ENCODE peak calls at places on chromosomes 11 and 22, in six cellular contexts. G is NCI-H187; V is neural progenitor cell; I is adrenal gland; C is stimulated activated CD4-positive, alpha-beta T cell treated with anti-CD3 and anti-CD28 coated beads, Interleukin-1b, Interleukin-23, amount 100 ng/mL, for 1 hour; O is B cell. F is an unnamed sample.

GRCh38 chr11:7170431-7170830 is 81.3 kb upstream of the SYT9 start:
- DNase-seq in O (no peak), C (no peak), V (no peak), G (no peak), I (no peak), F (no peak)

GRCh38 chr11:66315921-66316811 is 678 bp downstream of the CD248 start:
- DNase-seq in C (no peak), O (no peak), I (no peak), V (no peak), G (no peak), F (no peak)

GRCh38 chr11:28713850-28714249 is 605.7 kb downstream of the METTL15 start:
- DNase-seq in C (no peak), G (no peak), I (no peak), V (no peak), O (no peak), F (peak)

GRCh38 chr11:94928146-94928995 is 45.0 kb downstream of the CWC15 start:
- DNase-seq in I (no peak), C (no peak), O (no peak), V (no peak), G (no peak), F (no peak)

GRCh38 chr11:61347916-61348461 is 13.7 kb downstream of the CYB561A3 start:
- DNase-seq in I (peak), C (no peak), O (no peak), V (no peak), G (no peak), F (no peak)

GRCh38 chr22:31080164-31080847 is 812 bp upstream of the SMTN start:
- DNase-seq in O (no peak), C (no peak), G (no peak), V (no peak), I (no peak), F (no peak)

GRCh38 chr22:42895087-42895486 is 38.0 kb upstream of the ARFGAP3 start:
- DNase-seq in C (no peak), I (no peak), V (no peak), G (no peak), O (peak), F (no peak)

GRCh38 chr22:30471616-30472318 is at the start of gene SEC14L3:
- DNase-seq in G (no peak), C (no peak), V (no peak), I (no peak), O (no peak), F (no peak)

GRCh38 chr11:18730020-18730419 is 4.0 kb upstream of the IGSF22 start:
- DNase-seq in G (no peak), I (no peak), O (no peak), C (no peak), V (no peak), F (no peak)

GRCh38 chr11:19873730-19874129 is 161.1 kb downstream of the NAV2 start:
- DNase-seq in O (no peak), I (no peak), G (peak), V (peak), C (no peak), F (no peak)

GRCh38 chr11:107716884-107717532 is 5.2 kb upstream of the SLN start:
- DNase-seq in G (no peak), V (no peak), O (no peak), C (no peak), I (no peak), F (no peak)

GRCh38 chr11:43567396-43567975 is 113.1 kb upstream of the HSD17B12 start:
- DNase-seq in C (no peak), V (peak), I (no peak), G (peak), O (no peak), F (peak)

GRCh38 chr11:69285091-69285490 is 8.9 kb upstream of the MYEOV start:
- DNase-seq in I (no peak), V (no peak), G (no peak), C (no peak), O (no peak), F (no peak)

GRCh38 chr11:62892077-62892922 is 11.6 kb downstream of the SLC3A2 start:
- DNase-seq in O (no peak), C (no peak), I (no peak), G (no peak), V (no peak), F (no peak)

GRCh38 chr11:134033696-134034491 is 35.0 kb upstream of the JAM3 start:
- DNase-seq in G (peak), C (peak), V (peak), I (peak), O (no peak), F (peak)

GRCh38 chr11:70415176-70415575 is 16.8 kb downstream of the CTTN start:
- DNase-seq in V (no peak), G (no peak), O (no peak), I (no peak), C (no peak), F (no peak)

GRCh38 chr11:117334896-117335295 is 7.2 kb downstream of the CEP164 start:
- DNase-seq in I (no peak), C (no peak), O (no peak), V (no peak), G (no peak), F (no peak)

GRCh38 chr11:112363527-112363926 is 102.9 kb upstream of the PLET1 start:
- DNase-seq in I (peak), C (no peak), G (no peak), V (no peak), O (no peak), F (no peak)